ENCODE peak calls at places on chromosomes 11 and 22, in eight cellular contexts. G is right atrium auricular region; Y is spleen; U is CD8-positive, alpha-beta memory T cell; J is neuronal stem cell; B is stomach; L is A549; H is fibroblast of lung. Z is an unnamed sample.

GRCh38 chr11:62921573-62922188 is 518 bp upstream of the CHRM1 start:
- DNase-seq in G (no peak), Y (peak; percentile 59), U (no peak), J (no peak), B (peak; percentile 55), L (no peak), H (no peak), Z (no peak)

GRCh38 chr22:33577862-33578411 is 342.3 kb downstream of the LARGE1 start:
- DNase-seq in G (no peak), Y (no peak), U (no peak), J (no peak), B (no peak), L (no peak), H (peak; percentile 12), Z (peak; percentile 5)

GRCh38 chr11:124950606-124951330 is 3.2 kb upstream of the CCDC15 start:
- DNase-seq in G (no peak), Y (no peak), U (peak; percentile 30), J (no peak), B (no peak), L (no peak), H (no peak), Z (no peak)

GRCh38 chr22:23400286-23400981 is 179.7 kb downstream of the IGLL1 start:
- DNase-seq in G (no peak), Y (no peak), U (no peak), J (no peak), B (no peak), L (no peak), H (no peak), Z (no peak)

GRCh38 chr11:2139118-2139490 is at the start of gene IGF2:
- DNase-seq in G (no peak), Y (no peak), U (no peak), J (no peak), B (no peak), L (peak; percentile 46), H (no peak), Z (no peak)

GRCh38 chr11:94638902-94639373 is 71.8 kb downstream of the PIWIL4 start:
- DNase-seq in G (no peak), Y (no peak), U (no peak), J (no peak), B (no peak), L (no peak), H (no peak), Z (no peak)

GRCh38 chr11:64854534-64855502 is 10.4 kb upstream of the CDC42BPG start:
- DNase-seq in G (peak; percentile 96), Y (peak; percentile 84), U (no peak), J (no peak), B (peak; percentile 82), L (peak; percentile 97), H (peak; percentile 93), Z (no peak)

GRCh38 chr11:10305964-10306918 is 1.4 kb downstream of the ADM start:
- DNase-seq in G (no peak), Y (peak; percentile 88), U (no peak), J (no peak), B (peak; percentile 34), L (peak; percentile 31), H (no peak), Z (no peak)

GRCh38 chr11:33892906-33893594 is 1.2 kb upstream of the LMO2 start:
- DNase-seq in G (no peak), Y (peak; percentile 79), U (no peak), J (no peak), B (no peak), L (no peak), H (peak; percentile 14), Z (no peak)

GRCh38 chr11:120775986-120776682 is 247.8 kb upstream of the TBCEL start:
- DNase-seq in G (peak; percentile 18), Y (no peak), U (no peak), J (peak; percentile 50), B (no peak), L (no peak), H (no peak), Z (peak; percentile 70)

GRCh38 chr22:22941831-22942510 is 54.4 kb downstream of the IGLL5 start:
- DNase-seq in G (peak; percentile 38), Y (peak; percentile 74), U (no peak), J (no peak), B (peak; percentile 19), L (no peak), H (no peak), Z (peak; percentile 84)

GRCh38 chr11:13384837-13385417 is 78.1 kb downstream of the BTBD10 start:
- DNase-seq in G (no peak), Y (no peak), U (no peak), J (peak; percentile 23), B (no peak), L (peak; percentile 52), H (peak; percentile 49), Z (no peak)

GRCh38 chr11:119904636-119905035 is 175.6 kb upstream of the NECTIN1 start:
- DNase-seq in G (no peak), Y (peak; percentile 7), U (no peak), J (no peak), B (peak; percentile 85), L (no peak), H (no peak), Z (no peak)

GRCh38 chr11:109421981-109422590 is at the start of gene C11orf87:
- DNase-seq in G (no peak), Y (peak; percentile 68), U (no peak), J (peak; percentile 17), B (no peak), L (no peak), H (peak; percentile 35), Z (no peak)

GRCh38 chr22:20887375-20887774 is 28.6 kb downstream of the SNAP29 start:
- DNase-seq in G (no peak), Y (no peak), U (no peak), J (no peak), B (no peak), L (no peak), H (no peak), Z (no peak)

GRCh38 chr11:94801866-94802460 is 33.8 kb downstream of the AMOTL1 start:
- DNase-seq in G (no peak), Y (no peak), U (no peak), J (no peak), B (no peak), L (no peak), H (no peak), Z (no peak)

GRCh38 chr11:93020248-93021088 is 51.0 kb downstream of the MTNR1B start:
- DNase-seq in G (no peak), Y (no peak), U (no peak), J (peak; percentile 1), B (no peak), L (peak; percentile 8), H (peak; percentile 91), Z (no peak)

GRCh38 chr11:75273989-75274391 is 33.4 kb downstream of the TPBGL start:
- DNase-seq in G (no peak), Y (peak; percentile 75), U (no peak), J (no peak), B (peak; percentile 22), L (no peak), H (no peak), Z (peak; percentile 64)

GRCh38 chr11:113549611-113550061 is 74.4 kb upstream of the DRD2 start:
- DNase-seq in G (no peak), Y (no peak), U (no peak), J (no peak), B (no peak), L (no peak), H (peak; percentile 57), Z (no peak)

GRCh38 chr22:50486561-50487289 is at the start of gene MIOX:
- DNase-seq in G (no peak), Y (no peak), U (no peak), J (no peak), B (no peak), L (no peak), H (no peak), Z (no peak)

GRCh38 chr11:66467756-66468155 is 1.1 kb downstream of the PELI3 start:
- DNase-seq in G (no peak), Y (peak; percentile 81), U (no peak), J (peak; percentile 38), B (peak; percentile 35), L (no peak), H (no peak), Z (peak; percentile 84)

GRCh38 chr11:3954448-3955298 is 99.2 kb downstream of the STIM1 start:
- DNase-seq in G (no peak), Y (no peak), U (no peak), J (no peak), B (no peak), L (no peak), H (peak; percentile 76), Z (no peak)

DNA sequence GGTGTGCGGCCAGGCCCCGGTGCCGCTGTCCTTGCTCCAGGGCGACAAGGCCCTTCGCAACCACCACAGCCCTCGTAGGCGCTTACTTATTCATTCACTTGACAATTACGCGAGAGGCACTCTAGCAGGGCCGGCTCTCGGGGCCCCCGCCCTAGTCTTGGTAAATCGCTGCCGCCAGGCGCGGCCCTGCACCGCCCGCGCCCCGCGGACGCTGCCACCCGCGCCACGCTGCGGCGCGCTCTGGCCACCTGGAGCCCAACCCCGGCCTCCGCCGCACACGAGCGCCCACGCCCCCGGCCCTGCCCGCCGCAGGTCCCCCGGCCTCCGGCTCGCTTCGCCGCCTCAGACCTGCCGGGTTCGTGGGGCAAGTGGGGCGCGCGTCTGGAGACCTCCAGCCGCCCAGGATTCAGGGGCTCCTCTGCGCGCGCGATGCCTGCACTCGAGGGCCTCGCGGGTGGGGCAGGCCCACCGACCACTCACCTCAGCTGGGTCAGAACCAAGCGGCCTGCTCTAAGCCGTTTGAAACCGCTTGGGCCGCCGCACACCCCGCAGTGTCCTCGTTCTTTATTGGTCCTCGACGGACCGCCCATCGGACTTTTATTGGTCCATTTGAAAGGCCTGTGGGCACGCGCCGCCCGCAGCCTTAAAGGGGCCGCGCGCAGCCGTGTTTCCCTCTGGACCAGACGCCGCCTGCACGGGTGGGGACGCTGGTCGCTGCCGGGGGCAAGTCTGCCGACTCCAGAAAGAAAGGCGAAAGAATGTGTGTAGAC is at the start of gene CKAP5:
- DNase-seq in G (peak; percentile 94), Y (peak; percentile 94), U (peak; percentile 83), J (peak; percentile 85), B (peak; percentile 92), L (peak; percentile 98), H (peak; percentile 91), Z (no peak)
- H3K4me3 ChIP-seq in G (peak within 1 kb of the TSS; percentile 96), Y (peak within 1 kb of the TSS; percentile 95), U (peak within 1 kb of the TSS; percentile 69), J (peak within 1 kb of the TSS; percentile 76), B (peak within 1 kb of the TSS; percentile 90), L (peak within 1 kb of the TSS; percentile 81), H (peak within 1 kb of the TSS; percentile 98), Z (peak within 1 kb of the TSS; percentile 62)

GRCh38 chr11:45156201-45156600 is 9.8 kb downstream of the PRDM11 start:
- DNase-seq in G (no peak), Y (peak; percentile 50), U (no peak), J (no peak), B (no peak), L (no peak), H (no peak), Z (no peak)
- H3K4me1 ChIP-seq in G (peaks cover 65% of the 10 kb centered on the region), Y (peaks cover 83% of the 10 kb centered on the region), U (no peaks in the 10 kb centered on the region), J (peaks cover 9% of the 10 kb centered on the region), B (peaks cover 30% of the 10 kb centered on the region), L (no peaks in the 10 kb centered on the region), H (no peaks in the 10 kb centered on the region), Z (peaks cover 92% of the 10 kb centered on the region)

GRCh38 chr11:73158356-73159051 is 16.4 kb upstream of the FCHSD2 start:
- DNase-seq in G (no peak), Y (peak; percentile 62), U (no peak), J (no peak), B (no peak), L (no peak), H (peak; percentile 81), Z (no peak)
- H3K27ac ChIP-seq in G (peak overlapping the region; percentile 78), Y (peak overlapping the region; percentile 83), U (no peak overlapping the region), J (no peak overlapping the region), B (peak overlapping the region; percentile 63), L (no peak overlapping the region), H (peak overlapping the region; percentile 78), Z (no peak overlapping the region)

GRCh38 chr22:16603448-16603768 is 10.8 kb upstream of the CCT8L2 start:
- DNase-seq in G (no peak), Y (no peak), U (no peak), J (no peak), B (no peak), L (no peak), H (no peak), Z (no peak)

GRCh38 chr22:16601437-16602223 is 9.0 kb upstream of the CCT8L2 start:
- DNase-seq in G (no peak), Y (peak; percentile 76), U (no peak), J (no peak), B (no peak), L (no peak), H (no peak), Z (no peak)
- H3K4me3 ChIP-seq in G (peak overlapping the region; percentile 41), Y (peak overlapping the region; percentile 25), U (no peak overlapping the region), J (no peak overlapping the region), B (peak overlapping the region; percentile 39), L (peak overlapping the region; percentile 13), H (no peak overlapping the region), Z (peak overlapping the region; percentile 55)

Z was measured in vagina.